ENCODE peak calls at places on chromosomes 2 and 18, in six cellular contexts. One of them, this sample, is unnamed. For H3K27me3, the result is how much of the 10 kb centered on the place peaks cover.

GRCh38 chr2:156466739-156467405 is 30.7 kb downstream of the GPD2 start:
- DNase-seq in IMR-90: peak
- DNase-seq in HepG2: no peak
- DNase-seq in spleen: no peak
- DNase-seq in right lobe of liver: no peak
- DNase-seq in esophagus squamous epithelium: no peak
- DNase-seq in this sample: peak

GRCh38 chr2:11370377-11371098 is 26.1 kb upstream of the ROCK2 start:
- DNase-seq in right lobe of liver: peak
- DNase-seq in esophagus squamous epithelium: no peak
- DNase-seq in spleen: no peak
- DNase-seq in HepG2: peak
- DNase-seq in IMR-90: peak
- DNase-seq in this sample: no peak

GRCh38 chr2:226985227-226985946 is 149.5 kb downstream of the RHBDD1 start:
- DNase-seq in esophagus squamous epithelium: no peak
- DNase-seq in right lobe of liver: no peak
- DNase-seq in HepG2: peak
- DNase-seq in IMR-90: peak
- DNase-seq in spleen: no peak
- DNase-seq in this sample: peak

GRCh38 chr2:215418064-215418963 is 17.6 kb downstream of the FN1 start:
- DNase-seq in right lobe of liver: no peak
- DNase-seq in spleen: no peak
- DNase-seq in HepG2: peak
- DNase-seq in IMR-90: no peak
- DNase-seq in esophagus squamous epithelium: no peak
- DNase-seq in this sample: no peak

GRCh38 chr2:61193670-61194561 is 31.9 kb downstream of the C2orf74 start:
- DNase-seq in esophagus squamous epithelium: no peak
- DNase-seq in IMR-90: no peak
- DNase-seq in spleen: no peak
- DNase-seq in HepG2: no peak
- DNase-seq in right lobe of liver: no peak
- DNase-seq in this sample: no peak

GRCh38 chr18:50687491-50687890 is 127.6 kb downstream of the MAPK4 start:
- DNase-seq in right lobe of liver: no peak
- DNase-seq in HepG2: no peak
- DNase-seq in esophagus squamous epithelium: no peak
- DNase-seq in IMR-90: no peak
- DNase-seq in spleen: peak
- DNase-seq in this sample: no peak

GRCh38 chr2:173741715-173742114 is 223.5 kb downstream of the SP3 start:
- DNase-seq in spleen: no peak
- DNase-seq in IMR-90: no peak
- DNase-seq in right lobe of liver: no peak
- DNase-seq in esophagus squamous epithelium: no peak
- DNase-seq in HepG2: no peak
- DNase-seq in this sample: no peak

GRCh38 chr2:207813221-207813916 is 43.7 kb upstream of the FZD5 start:
- DNase-seq in IMR-90: no peak
- DNase-seq in esophagus squamous epithelium: no peak
- DNase-seq in spleen: no peak
- DNase-seq in right lobe of liver: no peak
- DNase-seq in HepG2: no peak
- DNase-seq in this sample: no peak

GRCh38 chr2:10795508-10796046 is 17.0 kb downstream of the PDIA6 start:
- DNase-seq in spleen: no peak
- DNase-seq in IMR-90: no peak
- DNase-seq in right lobe of liver: no peak
- DNase-seq in esophagus squamous epithelium: no peak
- DNase-seq in HepG2: no peak
- DNase-seq in this sample: no peak

GRCh38 chr2:234135750-234136221 is 85.3 kb downstream of the SPP2 start:
- DNase-seq in HepG2: peak
- DNase-seq in right lobe of liver: peak
- DNase-seq in IMR-90: peak
- DNase-seq in spleen: peak
- DNase-seq in esophagus squamous epithelium: no peak
- DNase-seq in this sample: peak

GRCh38 chr2:205107810-205108209 is 562.5 kb downstream of the PARD3B start:
- DNase-seq in right lobe of liver: no peak
- DNase-seq in IMR-90: no peak
- DNase-seq in esophagus squamous epithelium: no peak
- DNase-seq in spleen: no peak
- DNase-seq in HepG2: no peak
- DNase-seq in this sample: no peak

GRCh38 chr2:64604929-64605550 is 48.7 kb downstream of the SERTAD2 start:
- DNase-seq in HepG2: no peak
- DNase-seq in IMR-90: peak
- DNase-seq in spleen: no peak
- DNase-seq in right lobe of liver: no peak
- DNase-seq in esophagus squamous epithelium: no peak
- DNase-seq in this sample: peak

GRCh38 chr2:23655862-23656596 is 270.9 kb downstream of the ATAD2B start:
- DNase-seq in right lobe of liver: no peak
- DNase-seq in spleen: no peak
- DNase-seq in esophagus squamous epithelium: no peak
- DNase-seq in IMR-90: peak
- DNase-seq in HepG2: no peak
- DNase-seq in this sample: no peak

GRCh38 chr18:14971461-14972185 is 223.7 kb downstream of the ANKRD30B start:
- DNase-seq in spleen: no peak
- DNase-seq in HepG2: no peak
- DNase-seq in IMR-90: no peak
- DNase-seq in right lobe of liver: no peak
- DNase-seq in esophagus squamous epithelium: no peak
- DNase-seq in this sample: no peak

GRCh38 chr2:101330253-101330921 is 21.9 kb upstream of the RNF149 start:
- DNase-seq in HepG2: peak
- DNase-seq in right lobe of liver: no peak
- DNase-seq in IMR-90: no peak
- DNase-seq in esophagus squamous epithelium: no peak
- DNase-seq in spleen: peak
- DNase-seq in this sample: no peak

GRCh38 chr18:4468515-4468914 is 13.4 kb upstream of the DLGAP1 start:
- DNase-seq in right lobe of liver: no peak
- DNase-seq in spleen: no peak
- DNase-seq in esophagus squamous epithelium: no peak
- DNase-seq in HepG2: no peak
- DNase-seq in IMR-90: no peak
- DNase-seq in this sample: no peak

GRCh38 chr2:6310186-6310909 is 555.4 kb downstream of the CMPK2 start:
- DNase-seq in HepG2: no peak
- DNase-seq in esophagus squamous epithelium: no peak
- DNase-seq in right lobe of liver: no peak
- DNase-seq in IMR-90: no peak
- DNase-seq in spleen: no peak
- DNase-seq in this sample: no peak

GRCh38 chr18:59459352-59460059 is 100.4 kb upstream of the LMAN1 start:
- DNase-seq in esophagus squamous epithelium: no peak
- DNase-seq in right lobe of liver: no peak
- DNase-seq in HepG2: peak
- DNase-seq in spleen: no peak
- DNase-seq in IMR-90: peak
- DNase-seq in this sample: no peak

GRCh38 chr2:232479341-232480200 is 8.1 kb downstream of the ECEL1 start:
- DNase-seq in HepG2: peak
- DNase-seq in spleen: peak
- DNase-seq in esophagus squamous epithelium: no peak
- DNase-seq in right lobe of liver: peak
- DNase-seq in IMR-90: no peak
- DNase-seq in this sample: no peak

GRCh38 chr2:8148260-8148880 is 533.5 kb upstream of the ID2 start:
- DNase-seq in right lobe of liver: no peak
- DNase-seq in IMR-90: peak
- DNase-seq in spleen: no peak
- DNase-seq in esophagus squamous epithelium: no peak
- DNase-seq in HepG2: no peak
- DNase-seq in this sample: no peak

GRCh38 chr2:165357758-165358157 is 111.7 kb upstream of the CSRNP3 start:
- DNase-seq in right lobe of liver: no peak
- DNase-seq in IMR-90: peak
- DNase-seq in spleen: no peak
- DNase-seq in HepG2: no peak
- DNase-seq in esophagus squamous epithelium: no peak
- DNase-seq in this sample: no peak

DNA sequence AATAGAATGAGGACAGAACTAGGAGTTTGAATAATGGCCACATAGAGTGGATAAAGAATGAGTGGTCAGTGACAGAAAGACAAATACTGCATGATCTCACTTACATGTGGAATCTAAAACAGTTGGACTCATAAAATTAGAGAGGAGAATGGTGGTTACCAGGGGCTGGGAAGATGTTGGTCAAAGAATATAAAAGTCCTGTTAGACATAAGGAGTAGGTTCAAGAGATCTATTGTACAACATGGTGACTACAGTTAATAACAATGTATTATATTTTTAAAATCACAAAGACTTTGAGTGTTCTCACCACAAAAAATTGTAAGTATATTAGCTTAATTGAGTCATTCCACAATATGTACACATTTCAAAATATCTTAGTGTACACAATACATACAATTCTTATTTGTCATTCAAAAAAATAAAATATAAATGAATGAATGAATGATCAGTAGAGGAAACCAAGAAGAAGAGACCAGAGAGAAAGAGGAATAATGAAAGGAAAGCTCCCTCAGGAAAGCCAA is 177.9 kb upstream of the VRK2 start:
- DNase-seq in IMR-90: no peak
- DNase-seq in HepG2: no peak
- DNase-seq in esophagus squamous epithelium: no peak
- DNase-seq in right lobe of liver: no peak
- DNase-seq in spleen: no peak
- DNase-seq in this sample: no peak
- H3K27me3 ChIP-seq in IMR-90: under half
- H3K27me3 ChIP-seq in HepG2: under half
- H3K27me3 ChIP-seq in esophagus squamous epithelium: under half
- H3K27me3 ChIP-seq in right lobe of liver: under half
- H3K27me3 ChIP-seq in spleen: under half
- H3K27me3 ChIP-seq in this sample: under half

DNA sequence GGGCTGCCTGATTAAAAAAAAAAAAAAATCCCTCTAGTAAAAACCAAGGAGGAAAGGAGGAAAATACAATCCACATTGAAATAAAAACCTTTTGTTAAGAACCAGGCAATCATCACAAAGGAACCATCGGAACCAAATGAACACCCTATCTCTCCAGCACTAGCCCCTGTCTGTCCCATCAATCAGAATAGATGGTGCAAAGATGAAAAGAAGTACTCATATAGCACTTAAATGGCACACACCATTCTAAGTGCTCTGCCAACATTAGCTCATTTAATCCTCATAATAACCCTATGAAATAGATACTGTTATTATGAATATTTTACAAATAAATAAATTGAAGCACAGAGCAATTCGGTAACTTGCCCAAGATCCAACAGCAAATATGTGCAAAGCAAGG is 38.5 kb downstream of the LRP2 start:
- DNase-seq in HepG2: no peak
- DNase-seq in esophagus squamous epithelium: no peak
- DNase-seq in spleen: no peak
- DNase-seq in IMR-90: no peak
- DNase-seq in right lobe of liver: no peak
- DNase-seq in this sample: no peak
- H3K27ac ChIP-seq in HepG2: no peak
- H3K27ac ChIP-seq in esophagus squamous epithelium: no peak
- H3K27ac ChIP-seq in spleen: no peak
- H3K27ac ChIP-seq in IMR-90: no peak
- H3K27ac ChIP-seq in right lobe of liver: no peak
- H3K27ac ChIP-seq in this sample: no peak

GRCh38 chr2:237692601-237693079 is 65.3 kb downstream of the LRRFIP1 start:
- DNase-seq in right lobe of liver: peak
- DNase-seq in spleen: peak
- DNase-seq in IMR-90: no peak
- DNase-seq in esophagus squamous epithelium: no peak
- DNase-seq in HepG2: no peak
- DNase-seq in this sample: peak

GRCh38 chr2:237689569-237690131 is 62.3 kb downstream of the LRRFIP1 start:
- DNase-seq in right lobe of liver: no peak
- DNase-seq in spleen: peak
- DNase-seq in IMR-90: no peak
- DNase-seq in HepG2: no peak
- DNase-seq in esophagus squamous epithelium: no peak
- DNase-seq in this sample: no peak

GRCh38 chr2:237693281-237694039 is 66.1 kb downstream of the LRRFIP1 start:
- DNase-seq in right lobe of liver: no peak
- DNase-seq in HepG2: peak
- DNase-seq in esophagus squamous epithelium: no peak
- DNase-seq in spleen: peak
- DNase-seq in IMR-90: peak
- DNase-seq in this sample: no peak

GRCh38 chr2:237691200-237691907 is 64.0 kb downstream of the LRRFIP1 start:
- DNase-seq in esophagus squamous epithelium: no peak
- DNase-seq in HepG2: no peak
- DNase-seq in IMR-90: no peak
- DNase-seq in right lobe of liver: peak
- DNase-seq in spleen: peak
- DNase-seq in this sample: no peak

GRCh38 chr2:237691908-237692600 is 64.7 kb downstream of the LRRFIP1 start:
- DNase-seq in HepG2: peak
- DNase-seq in spleen: peak
- DNase-seq in IMR-90: peak
- DNase-seq in right lobe of liver: peak
- DNase-seq in esophagus squamous epithelium: peak
- DNase-seq in this sample: peak
- TF ChIP-seq POLR2A in HepG2: no peak
- TF ChIP-seq POLR2A in spleen: no peak
- TF ChIP-seq POLR2A in IMR-90: peak
- TF ChIP-seq POLR2A in right lobe of liver: peak
- TF ChIP-seq POLR2A in esophagus squamous epithelium: peak
- TF ChIP-seq POLR2A in this sample: peak

DNA sequence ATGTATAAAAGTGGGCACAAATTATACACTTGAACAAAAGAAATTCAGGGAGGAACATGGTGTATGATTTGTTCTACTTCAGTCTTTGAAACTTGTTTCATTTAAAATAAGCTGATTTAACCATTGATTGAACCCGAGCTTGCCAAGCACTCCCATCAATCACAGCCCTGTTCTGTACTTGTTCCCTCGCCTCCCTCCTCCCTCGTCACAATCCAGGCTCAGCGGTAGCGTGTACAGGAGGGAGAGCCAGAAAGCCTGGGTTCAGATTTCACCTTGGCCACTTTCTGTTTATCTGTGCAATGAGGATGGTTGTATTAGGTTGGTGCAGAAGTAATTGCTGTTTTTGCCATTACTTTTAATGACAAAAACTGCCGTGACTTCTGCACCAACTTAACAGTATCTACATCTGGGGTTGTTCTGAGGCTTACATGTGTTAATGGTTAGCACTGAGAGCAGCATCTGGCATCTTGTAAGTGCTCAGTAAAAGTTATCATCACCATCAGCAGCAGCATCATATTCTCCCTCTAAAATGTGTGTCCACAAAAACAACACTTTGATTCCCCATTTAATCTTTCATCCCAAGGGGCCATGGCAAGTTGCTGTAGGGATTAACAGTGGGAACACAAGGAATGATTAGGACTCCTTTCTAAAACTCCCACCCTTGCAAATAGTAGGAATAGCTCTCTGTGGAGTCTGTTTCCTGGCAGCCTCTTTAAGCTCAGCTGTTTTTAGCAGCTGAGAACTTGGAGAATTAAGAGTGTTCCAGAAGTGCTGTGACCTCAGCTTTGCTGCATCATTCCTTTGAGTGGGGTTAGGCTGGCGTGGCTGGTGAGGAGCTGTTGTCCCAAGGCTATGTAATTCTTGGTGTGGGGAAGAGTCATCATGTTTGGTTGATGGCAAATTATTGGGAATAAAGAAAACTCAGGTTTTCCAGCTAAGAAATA is 4.7 kb downstream of the DPYSL5 start:
- DNase-seq in spleen: no peak
- DNase-seq in IMR-90: no peak
- DNase-seq in esophagus squamous epithelium: no peak
- DNase-seq in right lobe of liver: no peak
- DNase-seq in HepG2: no peak
- DNase-seq in this sample: no peak
- H3K27me3 ChIP-seq in spleen: under half
- H3K27me3 ChIP-seq in IMR-90: half or more
- H3K27me3 ChIP-seq in esophagus squamous epithelium: under half
- H3K27me3 ChIP-seq in right lobe of liver: under half
- H3K27me3 ChIP-seq in HepG2: under half
- H3K27me3 ChIP-seq in this sample: under half

This sample was measured in adrenal gland.